ENCODE peak calls at places on chromosomes 13 and 19, in four cellular contexts. X is K562, Y is cardiac muscle cell, T is foreskin fibroblast. D is an unnamed sample.

GRCh38 chr13:88257706-88258105 is 586.5 kb downstream of the SLITRK5 start:
- DNase-seq in X (no peak), Y (no peak), T (no peak), D (no peak)

GRCh38 chr19:42420055-42420544 is 7.1 kb downstream of the LIPE start:
- DNase-seq in X (peak), Y (no peak), T (peak), D (peak)

GRCh38 chr19:40589723-40590429 is 11.3 kb upstream of the LTBP4 start:
- DNase-seq in X (no peak), Y (no peak), T (no peak), D (no peak)

GRCh38 chr13:102768914-102769313 is 4.7 kb downstream of the TEX30 start:
- DNase-seq in X (no peak), Y (no peak), T (no peak), D (no peak)

GRCh38 chr19:384801-385169 is 24.2 kb downstream of the C2CD4C start:
- DNase-seq in X (no peak), Y (no peak), T (no peak), D (no peak)

GRCh38 chr13:30755678-30756077 is 20.3 kb downstream of the ALOX5AP start:
- DNase-seq in X (no peak), Y (no peak), T (no peak), D (no peak)

GRCh38 chr19:38543807-38544568 is 73.8 kb downstream of the MAP4K1 start:
- DNase-seq in X (peak), Y (peak), T (peak), D (no peak)

GRCh38 chr19:4923379-4923747 is 14.1 kb downstream of the UHRF1 start:
- DNase-seq in X (no peak), Y (no peak), T (no peak), D (no peak)

GRCh38 chr13:33109801-33110200 is 93.6 kb downstream of the KL start:
- DNase-seq in X (peak), Y (no peak), T (no peak), D (peak)

GRCh38 chr19:4414800-4415251 is 12.4 kb downstream of the CHAF1A start:
- DNase-seq in X (no peak), Y (no peak), T (peak), D (no peak)

GRCh38 chr19:48830088-48830487 is 6.2 kb downstream of the HSD17B14 start:
- DNase-seq in X (peak), Y (peak), T (no peak), D (no peak)

GRCh38 chr19:38736413-38737280 is 7.6 kb downstream of the CAPN12 start:
- DNase-seq in X (peak), Y (peak), T (peak), D (no peak)

GRCh38 chr19:37981785-37982475 is 74.9 kb downstream of the SIPA1L3 start:
- DNase-seq in X (no peak), Y (no peak), T (no peak), D (no peak)

DNA sequence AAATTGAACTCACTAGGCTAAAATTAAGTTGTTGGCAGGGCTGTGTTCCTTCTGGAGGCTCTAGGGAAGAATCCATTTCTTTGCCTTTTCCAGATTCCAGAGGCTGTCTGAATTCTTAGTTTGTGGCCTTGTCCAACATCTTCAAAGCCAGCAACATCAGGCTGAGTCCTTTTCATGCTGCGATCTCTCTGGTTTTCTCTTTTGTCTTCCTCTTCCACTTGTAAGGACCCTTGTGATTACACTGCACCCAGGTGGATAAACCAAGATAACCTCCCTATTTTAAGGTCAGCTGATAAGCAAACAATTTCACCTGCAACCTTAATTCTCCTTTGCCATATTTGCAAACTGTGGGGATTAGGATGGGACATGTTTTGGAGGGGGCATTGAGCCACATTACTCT is 11.5 kb downstream of the UTP14C start:
- DNase-seq in X (no peak), Y (no peak), T (no peak), D (no peak)
- TF ChIP-seq CTCF in X (no peak), Y (no peak), T (no peak), D (no peak)

GRCh38 chr19:12788682-12789097 is 2.6 kb upstream of the JUNB start:
- DNase-seq in X (no peak), Y (peak), T (peak), D (no peak)
- TF ChIP-seq CTCF in X (no peak), Y (no peak), T (no peak), D (no peak)

DNA sequence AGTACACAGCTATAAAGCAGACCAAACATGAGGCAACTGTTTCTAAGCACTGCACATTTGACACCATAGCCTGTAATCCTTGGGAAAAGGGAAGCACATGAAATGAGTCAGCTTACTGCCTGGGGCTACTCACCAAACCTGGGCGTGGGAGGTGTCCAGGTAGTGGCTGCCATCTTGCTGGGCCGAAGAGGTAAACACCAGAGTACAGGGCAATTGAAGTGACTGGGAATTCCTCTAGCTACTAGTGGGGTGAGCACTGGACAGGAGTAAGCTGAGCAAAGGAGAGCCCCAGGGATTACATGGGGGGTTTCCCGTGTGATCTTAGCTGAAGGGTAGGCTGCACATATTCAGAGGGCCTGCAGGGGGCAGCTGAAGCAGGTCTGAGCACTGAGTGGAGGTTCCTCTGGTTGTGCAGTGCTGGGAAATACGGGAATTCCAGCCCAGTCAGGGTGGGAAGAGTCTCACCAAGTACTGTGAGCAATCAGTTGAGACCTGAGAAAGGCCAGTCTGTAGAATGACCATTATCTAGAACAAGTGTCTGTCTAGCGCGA is 140.5 kb downstream of the SLC7A1 start:
- DNase-seq in X (peak), Y (no peak), T (no peak), D (no peak)
- TF ChIP-seq CTCF in X (peak), Y (peak), T (peak), D (no peak)

DNA sequence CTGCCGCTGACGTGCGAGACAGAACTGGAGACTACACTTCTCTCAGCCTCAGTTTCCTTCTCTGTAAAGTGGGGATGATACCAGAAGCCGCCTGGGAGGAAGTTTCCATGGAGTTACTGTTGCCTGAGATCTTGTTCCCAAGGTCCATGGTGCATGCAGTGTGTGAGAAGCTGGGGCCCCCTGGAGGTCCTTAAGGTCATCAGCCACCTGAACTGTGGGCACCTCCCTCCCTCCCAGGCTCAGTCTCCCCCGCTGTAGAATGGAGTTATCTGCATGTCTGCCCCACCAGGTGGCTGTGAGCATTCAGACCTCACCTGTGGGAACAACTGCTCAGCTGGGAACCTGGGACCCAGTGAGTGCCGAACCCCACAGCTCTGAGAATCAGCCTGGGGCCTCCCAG is 2.7 kb downstream of the CRX start:
- DNase-seq in X (no peak), Y (no peak), T (no peak), D (no peak)
- TF ChIP-seq CTCF in X (no peak), Y (no peak), T (no peak), D (no peak)

DNA sequence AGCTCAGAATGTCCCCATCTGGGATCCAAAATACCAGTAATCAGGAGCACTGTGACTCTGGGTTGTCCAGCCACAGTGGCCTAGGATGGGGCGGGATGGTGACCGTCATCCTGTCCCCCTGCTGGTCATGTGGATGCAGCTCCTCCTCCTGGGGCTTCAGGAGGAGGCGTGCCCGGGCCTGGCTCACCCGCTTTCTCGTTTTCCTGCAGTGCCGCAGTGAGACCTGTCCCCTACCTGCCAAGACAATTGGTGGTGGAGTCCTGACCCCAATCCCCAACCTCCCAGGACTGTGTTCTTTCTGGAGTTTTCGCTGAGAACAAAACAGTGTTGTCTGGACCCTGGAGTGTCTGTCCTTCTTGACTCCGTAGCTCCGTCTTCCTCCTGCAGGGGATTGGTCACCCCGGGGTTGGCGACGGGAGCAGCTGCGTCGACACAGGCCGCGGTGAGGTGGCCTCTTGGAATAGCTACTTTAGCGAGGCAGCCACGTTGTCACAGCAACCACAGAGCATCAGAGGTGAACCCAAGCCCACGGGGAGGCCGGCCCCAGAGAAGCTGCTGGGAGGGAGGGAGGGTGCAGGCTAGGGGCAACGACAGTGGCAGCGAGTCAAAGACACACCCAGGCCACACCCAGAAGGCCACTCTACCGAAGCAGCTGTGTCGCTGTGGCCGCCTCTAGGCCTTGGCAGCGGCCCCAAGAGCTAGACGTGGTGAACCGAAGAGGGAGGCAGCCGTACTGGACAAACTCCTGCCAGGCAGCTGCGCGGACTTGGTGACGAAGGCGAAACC is 10.1 kb upstream of the EMC10 start:
- DNase-seq in X (peak), Y (peak), T (no peak), D (no peak)
- TF ChIP-seq CTCF in X (peak), Y (no peak), T (no peak), D (no peak)

GRCh38 chr19:17073869-17074627 is 1.2 kb downstream of the HAUS8 start:
- DNase-seq in X (peak), Y (no peak), T (no peak), D (no peak)

GRCh38 chr19:17074628-17075034 is 621 bp downstream of the HAUS8 start:
- DNase-seq in X (no peak), Y (no peak), T (no peak), D (no peak)

GRCh38 chr19:17076539-17076919 is 952 bp downstream of the MYO9B start:
- DNase-seq in X (no peak), Y (no peak), T (no peak), D (peak)

GRCh38 chr19:17075860-17076538 is 422 bp downstream of the MYO9B start:
- DNase-seq in X (peak), Y (peak), T (no peak), D (no peak)

GRCh38 chr19:17075035-17075859 is at the start of the genes HAUS8 and MYO9B:
- DNase-seq in X (peak), Y (peak), T (peak), D (peak)
- TF ChIP-seq CTCF in X (no peak), Y (no peak), T (no peak), D (no peak)